ENCODE peak calls at places on chromosomes 2 and 18, in five cellular contexts. One of them, this sample, is unnamed. For H3K4me1, the result is how much of the 10 kb centered on the place peaks cover.

GRCh38 chr2:73253901-73254300 is 19.8 kb downstream of the CCT7 start:
- DNase-seq in esophagus muscularis mucosa: no peak
- DNase-seq in aorta: no peak
- DNase-seq in heart left ventricle: no peak
- DNase-seq in tibial artery: no peak
- DNase-seq in this sample: no peak

GRCh38 chr18:54734059-54734458 is 94.2 kb upstream of the RAB27B start:
- DNase-seq in heart left ventricle: no peak
- DNase-seq in tibial artery: no peak
- DNase-seq in aorta: no peak
- DNase-seq in esophagus muscularis mucosa: no peak
- DNase-seq in this sample: no peak

GRCh38 chr2:101446869-101447268 is 28.0 kb downstream of the RFX8 start:
- DNase-seq in heart left ventricle: no peak
- DNase-seq in tibial artery: no peak
- DNase-seq in esophagus muscularis mucosa: no peak
- DNase-seq in aorta: no peak
- DNase-seq in this sample: no peak

GRCh38 chr2:199684168-199684567 is 166.8 kb downstream of the FTCDNL1 start:
- DNase-seq in aorta: no peak
- DNase-seq in heart left ventricle: no peak
- DNase-seq in tibial artery: no peak
- DNase-seq in esophagus muscularis mucosa: no peak
- DNase-seq in this sample: no peak

GRCh38 chr2:138779451-138780440 is at the start of gene NXPH2:
- DNase-seq in esophagus muscularis mucosa: no peak
- DNase-seq in heart left ventricle: no peak
- DNase-seq in aorta: no peak
- DNase-seq in tibial artery: no peak
- DNase-seq in this sample: no peak

GRCh38 chr2:25690058-25690457 is 16.7 kb upstream of the DTNB start:
- DNase-seq in heart left ventricle: no peak
- DNase-seq in esophagus muscularis mucosa: no peak
- DNase-seq in tibial artery: no peak
- DNase-seq in aorta: no peak
- DNase-seq in this sample: peak

GRCh38 chr2:218398437-218399390 is 954 bp upstream of the CTDSP1 start:
- DNase-seq in esophagus muscularis mucosa: no peak
- DNase-seq in heart left ventricle: peak
- DNase-seq in tibial artery: peak
- DNase-seq in aorta: peak
- DNase-seq in this sample: peak

GRCh38 chr2:24971300-24971549 is 530 bp downstream of the DNAJC27 start:
- DNase-seq in heart left ventricle: no peak
- DNase-seq in tibial artery: no peak
- DNase-seq in aorta: no peak
- DNase-seq in esophagus muscularis mucosa: no peak
- DNase-seq in this sample: no peak

GRCh38 chr18:23422751-23423418 is 30.2 kb upstream of the RIOK3 start:
- DNase-seq in aorta: no peak
- DNase-seq in esophagus muscularis mucosa: no peak
- DNase-seq in heart left ventricle: no peak
- DNase-seq in tibial artery: no peak
- DNase-seq in this sample: peak

GRCh38 chr2:15313657-15314056 is 247.5 kb downstream of the NBAS start:
- DNase-seq in heart left ventricle: no peak
- DNase-seq in esophagus muscularis mucosa: no peak
- DNase-seq in tibial artery: no peak
- DNase-seq in aorta: no peak
- DNase-seq in this sample: no peak

GRCh38 chr2:26533661-26534060 is 55.7 kb upstream of the OTOF start:
- DNase-seq in esophagus muscularis mucosa: no peak
- DNase-seq in aorta: peak
- DNase-seq in heart left ventricle: no peak
- DNase-seq in tibial artery: no peak
- DNase-seq in this sample: peak

GRCh38 chr18:5894613-5895299 is 566 bp downstream of the TMEM200C start:
- DNase-seq in esophagus muscularis mucosa: no peak
- DNase-seq in heart left ventricle: no peak
- DNase-seq in tibial artery: no peak
- DNase-seq in aorta: peak
- DNase-seq in this sample: no peak

GRCh38 chr2:240212425-240213225 is 72.2 kb upstream of the OTOS start:
- DNase-seq in heart left ventricle: peak
- DNase-seq in aorta: peak
- DNase-seq in tibial artery: no peak
- DNase-seq in esophagus muscularis mucosa: no peak
- DNase-seq in this sample: peak

GRCh38 chr2:235216901-235217300 is 265.1 kb downstream of the SH3BP4 start:
- DNase-seq in aorta: no peak
- DNase-seq in tibial artery: no peak
- DNase-seq in esophagus muscularis mucosa: peak
- DNase-seq in heart left ventricle: no peak
- DNase-seq in this sample: no peak

GRCh38 chr2:27914793-27915175 is 24.3 kb downstream of the BABAM2 start:
- DNase-seq in esophagus muscularis mucosa: no peak
- DNase-seq in aorta: no peak
- DNase-seq in heart left ventricle: no peak
- DNase-seq in tibial artery: no peak
- DNase-seq in this sample: no peak

GRCh38 chr2:12728221-12728777 is 11.6 kb downstream of the TRIB2 start:
- DNase-seq in tibial artery: no peak
- DNase-seq in aorta: no peak
- DNase-seq in esophagus muscularis mucosa: no peak
- DNase-seq in heart left ventricle: no peak
- DNase-seq in this sample: no peak

GRCh38 chr2:233761040-233761769 is 1.1 kb downstream of the UGT1A1 start:
- DNase-seq in heart left ventricle: no peak
- DNase-seq in aorta: no peak
- DNase-seq in esophagus muscularis mucosa: no peak
- DNase-seq in tibial artery: no peak
- DNase-seq in this sample: no peak

GRCh38 chr2:181576431-181576830 is 80.5 kb downstream of the CERKL start:
- DNase-seq in aorta: no peak
- DNase-seq in heart left ventricle: no peak
- DNase-seq in tibial artery: no peak
- DNase-seq in esophagus muscularis mucosa: no peak
- DNase-seq in this sample: no peak

GRCh38 chr2:181574321-181574720 is 82.6 kb downstream of the CERKL start:
- DNase-seq in aorta: no peak
- DNase-seq in tibial artery: no peak
- DNase-seq in heart left ventricle: no peak
- DNase-seq in esophagus muscularis mucosa: no peak
- DNase-seq in this sample: no peak

GRCh38 chr2:181573140-181573736 is 83.7 kb downstream of the CERKL start:
- DNase-seq in tibial artery: no peak
- DNase-seq in aorta: no peak
- DNase-seq in esophagus muscularis mucosa: no peak
- DNase-seq in heart left ventricle: no peak
- DNase-seq in this sample: no peak

GRCh38 chr2:181575024-181575649 is 81.8 kb downstream of the CERKL start:
- DNase-seq in heart left ventricle: no peak
- DNase-seq in aorta: no peak
- DNase-seq in tibial artery: no peak
- DNase-seq in esophagus muscularis mucosa: no peak
- DNase-seq in this sample: no peak

DNA sequence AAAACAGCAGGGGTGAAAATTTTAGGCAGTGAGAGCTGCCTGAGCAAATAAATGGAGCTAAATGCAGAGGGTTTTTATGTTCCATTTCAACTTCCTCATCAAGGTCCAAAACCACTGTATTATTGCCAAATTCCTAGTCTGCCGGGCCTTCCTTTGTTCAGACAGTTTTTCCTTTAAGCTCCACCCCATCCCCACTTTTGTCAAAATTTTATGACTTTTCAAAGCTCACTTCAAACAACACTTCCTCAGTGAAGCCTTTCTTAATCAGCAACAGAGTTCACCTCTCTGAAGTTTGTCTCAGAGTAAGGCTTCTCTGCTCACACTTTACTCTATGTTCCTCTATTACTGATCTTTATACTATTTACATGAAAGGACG is 81.3 kb downstream of the CERKL start:
- DNase-seq in tibial artery: no peak
- DNase-seq in aorta: no peak
- DNase-seq in esophagus muscularis mucosa: no peak
- DNase-seq in heart left ventricle: no peak
- DNase-seq in this sample: no peak
- H3K4me1 ChIP-seq in tibial artery: under half
- H3K4me1 ChIP-seq in aorta: under half
- H3K4me1 ChIP-seq in esophagus muscularis mucosa: under half
- H3K4me1 ChIP-seq in heart left ventricle: under half
- H3K4me1 ChIP-seq in this sample: under half

GRCh38 chr2:46813680-46814079 is 101.9 kb downstream of the MCFD2 start:
- DNase-seq in esophagus muscularis mucosa: no peak
- DNase-seq in tibial artery: no peak
- DNase-seq in heart left ventricle: no peak
- DNase-seq in aorta: no peak
- DNase-seq in this sample: no peak
- H3K27ac ChIP-seq in esophagus muscularis mucosa: peak
- H3K27ac ChIP-seq in tibial artery: peak
- H3K27ac ChIP-seq in heart left ventricle: peak
- H3K27ac ChIP-seq in aorta: peak
- H3K27ac ChIP-seq in this sample: peak

GRCh38 chr2:127096280-127096679 is 10.7 kb downstream of the BIN1 start:
- DNase-seq in tibial artery: no peak
- DNase-seq in esophagus muscularis mucosa: no peak
- DNase-seq in aorta: peak
- DNase-seq in heart left ventricle: no peak
- DNase-seq in this sample: no peak

GRCh38 chr2:127093648-127094210 is 13.2 kb downstream of the BIN1 start:
- DNase-seq in heart left ventricle: no peak
- DNase-seq in aorta: no peak
- DNase-seq in esophagus muscularis mucosa: no peak
- DNase-seq in tibial artery: no peak
- DNase-seq in this sample: no peak

GRCh38 chr2:127095784-127096183 is 11.2 kb downstream of the BIN1 start:
- DNase-seq in tibial artery: no peak
- DNase-seq in aorta: peak
- DNase-seq in heart left ventricle: no peak
- DNase-seq in esophagus muscularis mucosa: no peak
- DNase-seq in this sample: no peak

GRCh38 chr2:127095367-127095641 is 11.7 kb downstream of the BIN1 start:
- DNase-seq in aorta: peak
- DNase-seq in esophagus muscularis mucosa: no peak
- DNase-seq in heart left ventricle: no peak
- DNase-seq in tibial artery: no peak
- DNase-seq in this sample: no peak

DNA sequence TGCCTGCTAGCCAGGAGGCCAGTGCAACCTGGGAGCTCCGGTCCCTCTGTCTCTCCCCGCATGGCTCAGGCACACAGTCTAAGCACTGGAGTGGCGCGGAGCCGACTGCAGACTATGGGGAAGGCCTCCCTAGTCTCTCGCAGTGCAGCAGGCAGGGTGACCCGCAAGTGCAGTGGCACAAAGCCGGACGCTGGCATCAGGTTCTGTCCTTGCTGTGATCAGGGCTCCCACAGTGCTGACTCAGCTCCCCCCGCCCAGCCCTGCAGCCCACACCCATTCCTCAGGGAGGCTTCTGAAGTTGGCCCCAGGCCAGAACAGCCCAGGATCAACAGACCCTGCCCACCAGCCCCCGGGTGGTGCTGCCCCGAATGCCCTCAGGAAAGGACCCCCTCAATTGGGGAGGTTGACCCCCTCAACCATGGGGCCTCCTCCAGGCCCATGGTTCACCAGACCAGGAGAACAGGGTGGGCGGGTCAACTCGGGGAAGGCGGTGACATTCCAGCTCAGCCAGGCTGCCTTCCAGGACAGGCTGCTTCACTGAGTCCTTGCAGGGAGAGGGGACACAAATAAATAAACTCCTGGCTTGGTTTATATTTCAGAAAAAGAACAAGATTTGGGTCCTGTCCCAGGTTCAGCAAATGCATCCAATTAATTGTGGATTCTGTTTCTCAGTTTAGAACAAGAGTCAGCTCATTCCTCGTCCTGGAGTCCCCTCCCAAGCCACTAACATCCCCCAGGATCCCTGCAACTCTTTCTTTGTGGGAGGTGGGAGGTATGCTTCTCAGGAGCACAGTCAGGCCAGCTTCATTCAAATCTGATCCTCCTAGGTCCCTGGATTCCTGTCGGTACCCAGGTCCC is 12.2 kb downstream of the BIN1 start:
- DNase-seq in aorta: peak
- DNase-seq in esophagus muscularis mucosa: no peak
- DNase-seq in heart left ventricle: no peak
- DNase-seq in tibial artery: no peak
- DNase-seq in this sample: no peak
- H3K4me1 ChIP-seq in aorta: under half
- H3K4me1 ChIP-seq in esophagus muscularis mucosa: half or more
- H3K4me1 ChIP-seq in heart left ventricle: under half
- H3K4me1 ChIP-seq in tibial artery: under half
- H3K4me1 ChIP-seq in this sample: half or more

DNA sequence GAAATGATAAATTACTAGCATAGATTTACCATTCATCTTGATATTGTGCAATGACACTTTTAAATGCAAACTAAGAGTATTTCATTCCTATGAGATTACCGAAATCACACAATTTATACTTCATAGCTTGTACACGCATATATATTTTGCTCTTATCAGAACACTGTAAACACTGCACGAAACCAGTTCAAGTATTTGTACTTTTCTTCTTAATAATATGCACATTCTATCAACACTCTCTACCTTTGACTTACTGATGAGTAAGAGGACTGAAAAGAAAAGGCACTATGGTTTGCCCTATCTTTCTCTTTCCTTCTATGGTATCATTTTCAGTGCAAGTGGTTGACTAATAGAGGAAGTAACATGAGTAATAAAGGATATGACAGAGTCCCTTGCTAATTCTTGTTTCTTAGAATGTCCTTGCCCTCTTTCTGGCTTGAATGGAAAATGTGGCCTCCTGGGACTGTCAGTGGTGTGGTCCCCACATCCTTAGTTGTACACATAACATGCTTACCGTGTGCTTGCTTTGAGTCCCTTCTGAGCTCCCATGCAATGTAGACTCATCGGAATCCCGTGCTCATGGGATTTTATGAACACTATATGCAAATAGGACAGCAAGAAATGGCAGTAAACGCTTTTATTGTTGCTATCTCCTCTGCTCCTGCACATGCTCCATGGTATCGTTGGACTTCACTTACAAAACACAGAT is 363.5 kb upstream of the TNP1 start:
- DNase-seq in esophagus muscularis mucosa: no peak
- DNase-seq in tibial artery: peak
- DNase-seq in aorta: no peak
- DNase-seq in heart left ventricle: no peak
- DNase-seq in this sample: no peak
- H3K27ac ChIP-seq in esophagus muscularis mucosa: no peak
- H3K27ac ChIP-seq in tibial artery: peak
- H3K27ac ChIP-seq in aorta: peak
- H3K27ac ChIP-seq in heart left ventricle: no peak
- H3K27ac ChIP-seq in this sample: no peak

GRCh38 chr2:171327043-171327496 is 106.7 kb downstream of the METTL8 start:
- DNase-seq in tibial artery: no peak
- DNase-seq in esophagus muscularis mucosa: no peak
- DNase-seq in aorta: no peak
- DNase-seq in heart left ventricle: no peak
- DNase-seq in this sample: no peak
- H3K4me1 ChIP-seq in tibial artery: under half
- H3K4me1 ChIP-seq in esophagus muscularis mucosa: under half
- H3K4me1 ChIP-seq in aorta: under half
- H3K4me1 ChIP-seq in heart left ventricle: under half
- H3K4me1 ChIP-seq in this sample: under half

GRCh38 chr18:70468861-70469570 is 180.2 kb downstream of the SOCS6 start:
- DNase-seq in esophagus muscularis mucosa: no peak
- DNase-seq in aorta: no peak
- DNase-seq in tibial artery: no peak
- DNase-seq in heart left ventricle: no peak
- DNase-seq in this sample: no peak
- H3K27ac ChIP-seq in esophagus muscularis mucosa: no peak
- H3K27ac ChIP-seq in aorta: no peak
- H3K27ac ChIP-seq in tibial artery: no peak
- H3K27ac ChIP-seq in heart left ventricle: no peak
- H3K27ac ChIP-seq in this sample: no peak

GRCh38 chr2:16649353-16650286 is 16.0 kb downstream of the CYRIA start:
- DNase-seq in tibial artery: no peak
- DNase-seq in heart left ventricle: no peak
- DNase-seq in esophagus muscularis mucosa: no peak
- DNase-seq in aorta: no peak
- DNase-seq in this sample: no peak
- H3K4me1 ChIP-seq in tibial artery: under half
- H3K4me1 ChIP-seq in heart left ventricle: half or more
- H3K4me1 ChIP-seq in esophagus muscularis mucosa: half or more
- H3K4me1 ChIP-seq in aorta: under half
- H3K4me1 ChIP-seq in this sample: under half